ENCODE peak calls at places on chromosome 2, in nine cellular contexts. F is Panc1; S is left lung; L is tibial nerve; J is CD8-positive, alpha-beta T cell; R is HCT116; E is mammary epithelial cell; Q is breast epithelium; Z is hepatocyte. N is an unnamed sample. For H3K4me1, the result is how much of the 10 kb centered on the place peaks cover.

GRCh38 chr2:237929979-237930378 is 36.8 kb upstream of the UBE2F start:
- DNase-seq in J (no peak), F (no peak), L (no peak), R (no peak), Z (no peak), E (no peak), Q (no peak), S (no peak), N (no peak)

GRCh38 chr2:148533004-148533403 is 111.5 kb upstream of the EPC2 start:
- DNase-seq in Q (no peak), L (no peak), F (no peak), R (no peak), J (no peak), E (no peak), S (no peak), Z (no peak), N (no peak)

GRCh38 chr2:110866496-110866895 is 134.1 kb downstream of the ACOXL start:
- DNase-seq in J (no peak), S (no peak), L (no peak), E (no peak), F (no peak), Q (no peak), R (no peak), Z (no peak), N (no peak)

GRCh38 chr2:69164379-69164778 is 151.4 kb downstream of the ANTXR1 start:
- DNase-seq in F (no peak), L (no peak), E (peak), Z (peak), S (no peak), Q (no peak), R (no peak), J (no peak), N (no peak)

GRCh38 chr2:174750923-174751441 is 13.3 kb downstream of the CHRNA1 start:
- DNase-seq in J (peak), E (no peak), L (no peak), S (no peak), R (no peak), F (no peak), Z (no peak), Q (no peak), N (no peak)

GRCh38 chr2:151947524-151948165 is 119.4 kb upstream of the ARL5A start:
- DNase-seq in R (no peak), S (peak), F (no peak), J (no peak), E (peak), Z (no peak), Q (no peak), L (no peak), N (peak)

GRCh38 chr2:170999654-171000053 is 70.6 kb downstream of the GORASP2 start:
- DNase-seq in F (no peak), R (no peak), S (no peak), E (no peak), Q (no peak), Z (no peak), L (no peak), J (no peak), N (no peak)

GRCh38 chr2:137467246-137467862 is 496.9 kb upstream of the HNMT start:
- DNase-seq in L (no peak), Z (peak), R (no peak), S (no peak), F (peak), Q (no peak), E (peak), J (no peak), N (no peak)

GRCh38 chr2:60463249-60463648 is 90.2 kb downstream of the BCL11A start:
- DNase-seq in F (no peak), J (no peak), Q (no peak), L (no peak), R (no peak), S (no peak), E (no peak), Z (peak), N (no peak)

GRCh38 chr2:152874955-152875354 is 156.5 kb downstream of the ARL6IP6 start:
- DNase-seq in E (peak), S (no peak), L (no peak), F (no peak), Z (no peak), Q (no peak), J (no peak), R (no peak), N (no peak)

GRCh38 chr2:75465317-75465998 is 95.3 kb downstream of the EVA1A start:
- DNase-seq in Q (no peak), F (no peak), R (no peak), L (no peak), E (peak), S (no peak), J (no peak), Z (peak), N (no peak)

DNA sequence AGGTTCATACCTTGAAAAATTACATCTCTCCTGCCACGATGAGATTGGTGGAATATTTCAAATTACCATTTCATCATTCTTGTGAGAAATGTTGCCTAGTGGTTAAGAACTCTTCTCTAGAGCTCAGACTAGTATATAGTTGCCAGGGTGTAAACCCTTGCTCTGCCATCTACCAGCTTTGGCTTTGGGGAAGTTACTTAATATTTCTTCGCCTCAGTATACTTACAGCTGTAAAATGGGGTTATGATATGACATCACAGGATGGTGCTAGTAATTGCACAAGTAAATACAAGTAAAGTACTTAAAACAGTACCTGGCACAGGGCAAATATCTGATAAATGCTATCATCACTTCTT is 1.5 kb downstream of the SPOPL start:
- DNase-seq in L (no peak), S (no peak), F (no peak), J (no peak), R (no peak), E (peak), Q (no peak), Z (no peak), N (no peak)
- H3K27ac ChIP-seq in L (peak), S (peak), F (peak), J (no peak), R (no peak), E (peak), Q (peak), Z (peak), N (no peak)

DNA sequence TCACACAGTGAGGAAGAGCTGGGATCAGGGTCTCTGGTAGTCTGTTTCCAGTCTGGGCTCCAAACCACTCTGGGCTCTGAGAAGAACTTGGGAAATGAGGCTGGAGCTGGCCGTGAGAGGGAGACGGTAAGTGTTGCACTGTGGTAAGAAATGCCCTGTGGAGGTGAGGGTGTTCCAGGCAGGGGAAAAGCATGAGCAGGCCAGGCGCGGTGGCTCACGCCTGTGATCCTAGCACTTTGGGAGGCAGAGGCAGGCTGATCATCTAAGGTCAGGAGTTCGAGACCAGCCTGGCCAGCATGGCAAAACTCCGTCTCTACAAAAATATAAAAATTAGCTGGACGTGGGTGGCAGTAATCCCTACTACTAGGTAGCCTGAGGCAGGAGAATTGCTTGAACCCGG is 14.3 kb upstream of the DES start:
- DNase-seq in R (no peak), E (no peak), Z (no peak), Q (no peak), L (no peak), F (no peak), J (no peak), S (no peak), N (no peak)
- H3K4me1 ChIP-seq in R (half or more), E (under half), Z (under half), Q (under half), L (under half), F (under half), J (under half), S (under half), N (under half)

GRCh38 chr2:36809046-36809445 is 112.5 kb downstream of the VIT start:
- DNase-seq in L (no peak), F (no peak), E (no peak), S (no peak), Q (no peak), J (no peak), R (no peak), Z (no peak), N (no peak)

GRCh38 chr2:36808386-36808785 is 111.9 kb downstream of the VIT start:
- DNase-seq in J (no peak), R (no peak), E (no peak), S (no peak), L (no peak), Z (no peak), F (no peak), Q (no peak), N (no peak)

GRCh38 chr2:36807223-36807886 is 110.8 kb downstream of the VIT start:
- DNase-seq in S (no peak), F (no peak), R (no peak), E (no peak), Q (no peak), L (no peak), Z (no peak), J (no peak), N (no peak)

GRCh38 chr2:36811071-36811470 is 114.6 kb downstream of the VIT start:
- DNase-seq in F (no peak), R (no peak), L (no peak), S (no peak), J (no peak), Z (no peak), E (no peak), Q (no peak), N (no peak)

DNA sequence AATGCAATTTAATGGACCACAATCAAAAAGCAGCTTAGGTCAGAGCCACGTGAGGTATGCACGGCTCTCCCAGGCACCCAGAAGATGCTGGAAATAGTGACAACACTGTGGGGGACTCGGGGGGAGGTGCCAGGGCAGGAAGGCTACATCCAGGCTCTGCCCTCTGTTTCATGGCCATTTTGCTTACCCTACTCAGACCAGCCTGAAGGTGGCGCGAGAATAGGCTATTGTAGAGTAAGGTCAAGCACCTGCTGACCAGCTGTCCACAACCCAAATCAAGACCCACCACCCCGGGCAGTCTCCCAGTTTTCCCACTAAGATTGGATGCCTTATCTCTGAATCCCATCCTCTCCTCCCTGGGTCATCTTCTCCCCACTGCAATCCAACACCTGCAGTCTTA is 115.7 kb downstream of the VIT start:
- DNase-seq in L (no peak), R (peak), S (no peak), F (no peak), E (no peak), J (no peak), Q (no peak), Z (no peak), N (no peak)
- TF ChIP-seq CTCF in L (no peak), R (no peak), S (no peak), F (no peak), E (no peak), J (no peak), Q (no peak), Z (no peak), N (no peak)

DNA sequence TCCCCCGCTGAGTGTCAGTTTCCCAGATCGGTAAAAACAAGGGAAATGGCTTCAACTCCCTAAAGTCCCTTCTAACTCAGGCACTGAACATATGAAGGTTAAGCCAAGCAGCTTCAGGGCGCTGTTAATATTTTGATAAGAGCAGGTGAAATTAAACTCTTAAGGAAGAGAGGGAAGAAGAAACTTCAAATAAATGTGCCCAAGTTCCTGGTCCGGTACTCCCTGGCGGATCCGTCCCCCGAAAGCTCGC is 564 bp downstream of the TRABD2A start:
- DNase-seq in L (no peak), J (no peak), R (no peak), Q (no peak), Z (no peak), S (no peak), E (no peak), F (no peak), N (no peak)
- H3K27ac ChIP-seq in L (no peak), J (peak), R (no peak), Q (no peak), Z (no peak), S (no peak), E (no peak), F (no peak), N (no peak)

GRCh38 chr2:74450570-74451190 is 4.2 kb upstream of the INO80B start:
- DNase-seq in S (no peak), J (no peak), R (no peak), F (no peak), L (no peak), E (no peak), Q (no peak), Z (no peak), N (no peak)
- H3K4me1 ChIP-seq in S (under half), J (under half), R (under half), F (under half), L (under half), E (under half), Q (under half), Z (under half), N (under half)

DNA sequence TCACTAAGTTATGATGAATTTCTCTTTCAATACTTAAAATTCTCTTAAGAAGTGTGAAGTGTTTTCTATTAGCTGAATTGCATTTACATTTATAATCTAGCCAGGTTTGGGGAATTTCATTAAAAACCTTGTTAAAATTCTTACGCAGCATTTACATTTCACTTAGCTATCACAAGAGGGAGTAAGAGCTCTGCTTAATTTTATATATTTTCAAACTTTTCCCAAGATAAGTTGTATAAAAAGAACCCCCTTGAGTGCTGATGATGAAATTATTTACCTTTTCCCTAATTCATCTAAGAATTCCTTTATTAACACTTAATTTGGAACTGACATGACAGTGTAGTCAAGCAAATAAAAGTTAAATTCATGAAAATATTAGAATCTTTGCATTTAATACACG is 54.2 kb upstream of the ZSWIM2 start:
- DNase-seq in R (no peak), J (no peak), Z (no peak), S (no peak), E (no peak), F (no peak), Q (no peak), L (no peak), N (no peak)
- TF ChIP-seq CTCF in R (peak), J (no peak), Z (peak), S (peak), E (peak), F (peak), Q (peak), L (no peak), N (peak)

GRCh38 chr2:37181726-37182684 is 6.5 kb downstream of the SULT6B1 start:
- DNase-seq in L (no peak), R (no peak), E (peak), Z (no peak), S (no peak), Q (no peak), F (no peak), J (no peak), N (no peak)

GRCh38 chr2:37180640-37181039 is 7.8 kb downstream of the SULT6B1 start:
- DNase-seq in L (no peak), Q (no peak), S (no peak), J (no peak), Z (no peak), F (no peak), R (no peak), E (no peak), N (no peak)

GRCh38 chr2:37180006-37180639 is 8.3 kb downstream of the SULT6B1 start:
- DNase-seq in S (no peak), L (no peak), J (no peak), Z (peak), F (no peak), E (peak), Q (no peak), R (no peak), N (no peak)
- H3K27ac ChIP-seq in S (no peak), L (no peak), J (no peak), Z (peak), F (no peak), E (no peak), Q (peak), R (no peak), N (no peak)

GRCh38 chr2:64108842-64109241 is 35.4 kb downstream of the PELI1 start:
- DNase-seq in F (no peak), S (no peak), Q (no peak), J (no peak), L (no peak), Z (no peak), E (peak), R (no peak), N (no peak)
- H3K4me1 ChIP-seq in F (under half), S (under half), Q (under half), J (under half), L (under half), Z (under half), E (under half), R (under half), N (under half)

DNA sequence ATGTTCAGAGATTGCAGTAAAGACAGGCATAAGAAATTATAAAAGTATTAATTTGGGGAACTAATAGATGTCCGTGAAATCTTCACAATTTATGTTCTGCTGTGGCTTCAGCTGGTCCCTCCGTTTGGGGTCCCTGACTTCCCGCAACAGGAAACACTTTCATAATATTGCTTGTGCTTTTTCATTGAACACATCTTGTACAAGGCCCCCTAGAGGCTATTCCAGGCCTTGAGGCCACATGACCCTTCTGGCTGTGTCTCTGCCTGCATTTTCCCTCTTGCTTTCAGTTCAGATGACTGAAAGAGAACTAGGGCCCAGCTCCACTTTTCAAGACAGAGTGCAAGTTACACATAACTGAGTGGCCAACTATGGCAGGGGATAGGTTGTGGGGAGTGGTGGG is 164.1 kb downstream of the TMEM247 start:
- DNase-seq in E (no peak), J (no peak), Z (no peak), Q (no peak), R (no peak), F (no peak), L (no peak), S (no peak), N (no peak)
- TF ChIP-seq CTCF in E (no peak), J (no peak), Z (no peak), Q (no peak), R (no peak), F (no peak), L (no peak), S (no peak), N (no peak)

DNA sequence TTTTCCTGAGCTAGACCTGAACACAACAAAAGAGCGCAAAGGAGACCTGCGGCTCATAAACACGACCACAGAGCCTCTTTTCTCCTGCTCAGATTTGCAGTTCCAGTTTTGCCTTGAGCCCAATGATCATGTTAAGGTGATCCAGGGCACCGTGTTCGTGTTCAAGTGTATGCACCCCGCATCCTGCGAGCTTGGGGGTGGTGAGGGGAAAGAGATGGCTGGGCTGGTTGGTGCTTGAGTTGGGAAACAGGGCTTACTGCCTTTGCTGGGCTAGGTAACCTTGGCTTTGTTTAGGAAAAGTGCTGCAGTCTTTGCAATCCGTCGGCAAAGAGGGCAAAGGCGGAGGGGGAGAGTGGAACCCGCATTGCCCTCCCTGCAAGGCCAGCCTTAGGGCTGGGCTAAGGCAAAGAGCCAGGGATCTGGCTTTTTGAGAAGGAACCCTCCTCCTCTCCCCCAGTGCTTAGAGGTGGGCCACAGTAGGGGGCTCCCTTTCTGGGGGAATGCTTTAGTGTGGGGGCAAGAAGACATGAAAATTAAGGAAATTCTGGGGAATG is 1.3 kb downstream of the HOXD10 start:
- DNase-seq in Z (no peak), L (no peak), J (no peak), S (no peak), E (no peak), Q (no peak), R (no peak), F (no peak), N (no peak)
- H3K27ac ChIP-seq in Z (no peak), L (peak), J (no peak), S (no peak), E (no peak), Q (peak), R (no peak), F (no peak), N (no peak)